ENCODE peak calls at places on chromosomes 12 and 14, in nine cellular contexts. One of them, this sample, is unnamed.

GRCh38 chr12:125159687-125160086 is 94.5 kb downstream of the AACS start:
- DNase-seq in transverse colon: no peak
- DNase-seq in sigmoid colon: no peak
- DNase-seq in HepG2: no peak
- DNase-seq in stomach: no peak
- DNase-seq in GM12878: no peak
- DNase-seq in H1: no peak
- DNase-seq in K562: peak; percentile 66
- DNase-seq in SK-N-SH: no peak
- DNase-seq in this sample: no peak

GRCh38 chr14:95184413-95184790 is 27.1 kb upstream of the DICER1 start:
- DNase-seq in transverse colon: no peak
- DNase-seq in sigmoid colon: no peak
- DNase-seq in HepG2: no peak
- DNase-seq in stomach: no peak
- DNase-seq in GM12878: no peak
- DNase-seq in H1: no peak
- DNase-seq in K562: no peak
- DNase-seq in SK-N-SH: no peak
- DNase-seq in this sample: no peak

GRCh38 chr12:1199700-1200099 is 208.7 kb downstream of the ERC1 start:
- DNase-seq in transverse colon: no peak
- DNase-seq in sigmoid colon: no peak
- DNase-seq in HepG2: no peak
- DNase-seq in stomach: no peak
- DNase-seq in GM12878: no peak
- DNase-seq in H1: no peak
- DNase-seq in K562: no peak
- DNase-seq in SK-N-SH: no peak
- DNase-seq in this sample: no peak

GRCh38 chr12:25455696-25456095 is 97.4 kb downstream of the LMNTD1 start:
- DNase-seq in transverse colon: no peak
- DNase-seq in sigmoid colon: no peak
- DNase-seq in HepG2: no peak
- DNase-seq in stomach: no peak
- DNase-seq in GM12878: no peak
- DNase-seq in H1: no peak
- DNase-seq in K562: no peak
- DNase-seq in SK-N-SH: no peak
- DNase-seq in this sample: no peak

GRCh38 chr12:122945047-122945592 is 21.1 kb downstream of the ABCB9 start:
- DNase-seq in transverse colon: no peak
- DNase-seq in sigmoid colon: no peak
- DNase-seq in HepG2: no peak
- DNase-seq in stomach: no peak
- DNase-seq in GM12878: no peak
- DNase-seq in H1: no peak
- DNase-seq in K562: no peak
- DNase-seq in SK-N-SH: no peak
- DNase-seq in this sample: no peak

GRCh38 chr12:113724703-113725556 is 241.2 kb downstream of the RBM19 start:
- DNase-seq in transverse colon: no peak
- DNase-seq in sigmoid colon: no peak
- DNase-seq in HepG2: no peak
- DNase-seq in stomach: no peak
- DNase-seq in GM12878: no peak
- DNase-seq in H1: no peak
- DNase-seq in K562: peak; percentile 35
- DNase-seq in SK-N-SH: peak; percentile 57
- DNase-seq in this sample: no peak

GRCh38 chr12:46357438-46358324 is 14.9 kb downstream of the SLC38A2 start:
- DNase-seq in transverse colon: no peak
- DNase-seq in sigmoid colon: no peak
- DNase-seq in HepG2: peak; percentile 75
- DNase-seq in stomach: no peak
- DNase-seq in GM12878: no peak
- DNase-seq in H1: no peak
- DNase-seq in K562: no peak
- DNase-seq in SK-N-SH: no peak
- DNase-seq in this sample: no peak

GRCh38 chr14:99436247-99437180 is 44.1 kb downstream of the SETD3 start:
- DNase-seq in transverse colon: no peak
- DNase-seq in sigmoid colon: no peak
- DNase-seq in HepG2: no peak
- DNase-seq in stomach: no peak
- DNase-seq in GM12878: no peak
- DNase-seq in H1: peak; percentile 19
- DNase-seq in K562: no peak
- DNase-seq in SK-N-SH: no peak
- DNase-seq in this sample: peak; percentile 50

GRCh38 chr12:98345308-98345876 is 170.0 kb upstream of the TMPO start:
- DNase-seq in transverse colon: no peak
- DNase-seq in sigmoid colon: no peak
- DNase-seq in HepG2: no peak
- DNase-seq in stomach: no peak
- DNase-seq in GM12878: no peak
- DNase-seq in H1: peak; percentile 26
- DNase-seq in K562: peak; percentile 14
- DNase-seq in SK-N-SH: no peak
- DNase-seq in this sample: no peak

GRCh38 chr14:80554139-80554538 is 342.8 kb upstream of the DIO2 start:
- DNase-seq in transverse colon: no peak
- DNase-seq in sigmoid colon: no peak
- DNase-seq in HepG2: no peak
- DNase-seq in stomach: no peak
- DNase-seq in GM12878: no peak
- DNase-seq in H1: no peak
- DNase-seq in K562: no peak
- DNase-seq in SK-N-SH: no peak
- DNase-seq in this sample: no peak

GRCh38 chr14:96403409-96403808 is 11.5 kb downstream of the AK7 start:
- DNase-seq in transverse colon: no peak
- DNase-seq in sigmoid colon: no peak
- DNase-seq in HepG2: no peak
- DNase-seq in stomach: no peak
- DNase-seq in GM12878: no peak
- DNase-seq in H1: no peak
- DNase-seq in K562: no peak
- DNase-seq in SK-N-SH: no peak
- DNase-seq in this sample: no peak

GRCh38 chr12:124747426-124748161 is 116.1 kb downstream of the SCARB1 start:
- DNase-seq in transverse colon: peak; percentile 42
- DNase-seq in sigmoid colon: no peak
- DNase-seq in HepG2: peak; percentile 65
- DNase-seq in stomach: no peak
- DNase-seq in GM12878: peak; percentile 45
- DNase-seq in H1: no peak
- DNase-seq in K562: no peak
- DNase-seq in SK-N-SH: no peak
- DNase-seq in this sample: no peak

GRCh38 chr12:90024261-90024660 is 315.6 kb upstream of the ATP2B1 start:
- DNase-seq in transverse colon: no peak
- DNase-seq in sigmoid colon: no peak
- DNase-seq in HepG2: no peak
- DNase-seq in stomach: no peak
- DNase-seq in GM12878: no peak
- DNase-seq in H1: no peak
- DNase-seq in K562: no peak
- DNase-seq in SK-N-SH: no peak
- DNase-seq in this sample: no peak

GRCh38 chr12:6539276-6540134 is 5.2 kb downstream of the GAPDH start:
- DNase-seq in transverse colon: no peak
- DNase-seq in sigmoid colon: peak; percentile 68
- DNase-seq in HepG2: no peak
- DNase-seq in stomach: no peak
- DNase-seq in GM12878: no peak
- DNase-seq in H1: no peak
- DNase-seq in K562: peak; percentile 30
- DNase-seq in SK-N-SH: peak; percentile 41
- DNase-seq in this sample: no peak

GRCh38 chr14:52189330-52189729 is 78.2 kb upstream of the PTGDR start:
- DNase-seq in transverse colon: no peak
- DNase-seq in sigmoid colon: no peak
- DNase-seq in HepG2: no peak
- DNase-seq in stomach: no peak
- DNase-seq in GM12878: no peak
- DNase-seq in H1: no peak
- DNase-seq in K562: no peak
- DNase-seq in SK-N-SH: no peak
- DNase-seq in this sample: no peak

GRCh38 chr14:75981426-75981825 is 369 bp downstream of the TGFB3 start:
- DNase-seq in transverse colon: peak; percentile 17
- DNase-seq in sigmoid colon: peak; percentile 68
- DNase-seq in HepG2: peak; percentile 18
- DNase-seq in stomach: no peak
- DNase-seq in GM12878: peak; percentile 60
- DNase-seq in H1: peak; percentile 54
- DNase-seq in K562: peak; percentile 17
- DNase-seq in SK-N-SH: no peak
- DNase-seq in this sample: no peak

GRCh38 chr12:91854725-91855124 is 290.9 kb downstream of the BTG1 start:
- DNase-seq in transverse colon: no peak
- DNase-seq in sigmoid colon: peak; percentile 73
- DNase-seq in HepG2: no peak
- DNase-seq in stomach: no peak
- DNase-seq in GM12878: no peak
- DNase-seq in H1: no peak
- DNase-seq in K562: no peak
- DNase-seq in SK-N-SH: no peak
- DNase-seq in this sample: no peak

GRCh38 chr14:61444215-61444768 is 122.9 kb downstream of the PRKCH start:
- DNase-seq in transverse colon: peak; percentile 38
- DNase-seq in sigmoid colon: no peak
- DNase-seq in HepG2: no peak
- DNase-seq in stomach: no peak
- DNase-seq in GM12878: no peak
- DNase-seq in H1: no peak
- DNase-seq in K562: no peak
- DNase-seq in SK-N-SH: no peak
- DNase-seq in this sample: no peak

GRCh38 chr12:67991158-67991557 is 1.9 kb downstream of the IFNG-AS1 start:
- DNase-seq in transverse colon: peak; percentile 24
- DNase-seq in sigmoid colon: no peak
- DNase-seq in HepG2: no peak
- DNase-seq in stomach: no peak
- DNase-seq in GM12878: no peak
- DNase-seq in H1: no peak
- DNase-seq in K562: no peak
- DNase-seq in SK-N-SH: no peak
- DNase-seq in this sample: no peak

GRCh38 chr12:5433081-5433839 is 1.4 kb downstream of the NTF3 start:
- DNase-seq in transverse colon: no peak
- DNase-seq in sigmoid colon: no peak
- DNase-seq in HepG2: no peak
- DNase-seq in stomach: no peak
- DNase-seq in GM12878: no peak
- DNase-seq in H1: no peak
- DNase-seq in K562: no peak
- DNase-seq in SK-N-SH: no peak
- DNase-seq in this sample: no peak

DNA sequence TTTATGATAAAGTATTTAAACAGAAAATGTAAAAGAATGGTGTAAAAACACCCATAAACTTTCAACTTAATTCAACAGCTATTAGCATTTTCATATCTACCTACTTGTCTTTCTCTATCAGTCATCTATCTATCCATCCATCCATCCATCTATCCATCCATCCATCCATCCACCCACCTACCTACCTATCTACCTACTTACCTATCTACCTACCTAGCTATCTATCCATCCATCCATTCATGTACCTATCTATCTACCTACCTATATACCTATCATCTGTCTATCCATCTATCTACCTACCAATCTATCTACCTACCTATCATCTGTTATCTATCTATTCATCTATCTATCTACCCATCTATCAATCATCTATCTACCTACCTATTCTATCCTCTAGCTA is 8.5 kb downstream of the NOS1 start:
- DNase-seq in transverse colon: no peak
- DNase-seq in sigmoid colon: no peak
- DNase-seq in HepG2: no peak
- DNase-seq in stomach: no peak
- DNase-seq in GM12878: no peak
- DNase-seq in H1: no peak
- DNase-seq in K562: no peak
- DNase-seq in SK-N-SH: no peak
- DNase-seq in this sample: no peak
- TF ChIP-seq EP300 in transverse colon: no peak
- TF ChIP-seq EP300 in sigmoid colon: no peak
- TF ChIP-seq EP300 in HepG2: no peak
- TF ChIP-seq EP300 in stomach: no peak
- TF ChIP-seq EP300 in GM12878: no peak
- TF ChIP-seq EP300 in H1: no peak
- TF ChIP-seq EP300 in K562: no peak
- TF ChIP-seq EP300 in SK-N-SH: no peak
- TF ChIP-seq EP300 in this sample: no peak

DNA sequence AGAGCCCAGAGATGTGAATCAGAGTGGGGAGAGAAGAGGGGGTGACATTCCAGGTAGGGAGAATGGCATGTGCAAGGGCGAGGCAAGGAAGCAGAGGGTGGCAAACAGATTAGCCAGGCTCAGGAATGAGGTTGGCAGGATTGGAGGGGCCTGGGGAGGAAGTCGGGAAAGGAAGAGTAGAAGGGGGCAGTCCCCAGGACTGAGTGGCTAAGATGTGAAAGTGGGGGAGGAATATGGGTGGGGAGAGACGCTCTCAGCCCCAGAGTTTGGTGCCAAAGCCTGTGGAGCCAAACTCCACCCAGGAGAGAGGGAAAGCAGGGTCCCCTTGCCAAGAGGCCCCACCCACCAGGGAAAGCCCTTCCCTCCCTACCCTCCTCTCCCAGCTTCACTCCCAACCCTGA is 5.5 kb upstream of the HDAC7 start:
- DNase-seq in transverse colon: no peak
- DNase-seq in sigmoid colon: peak; percentile 86
- DNase-seq in HepG2: no peak
- DNase-seq in stomach: peak; percentile 67
- DNase-seq in GM12878: no peak
- DNase-seq in H1: no peak
- DNase-seq in K562: no peak
- DNase-seq in SK-N-SH: no peak
- DNase-seq in this sample: no peak
- TF ChIP-seq POLR2AphosphoS5 in transverse colon: no peak
- TF ChIP-seq POLR2AphosphoS5 in sigmoid colon: no peak
- TF ChIP-seq POLR2AphosphoS5 in HepG2: no peak
- TF ChIP-seq POLR2AphosphoS5 in stomach: peak; percentile 79
- TF ChIP-seq POLR2AphosphoS5 in GM12878: no peak
- TF ChIP-seq POLR2AphosphoS5 in H1: no peak
- TF ChIP-seq POLR2AphosphoS5 in K562: no peak
- TF ChIP-seq POLR2AphosphoS5 in SK-N-SH: no peak
- TF ChIP-seq POLR2AphosphoS5 in this sample: peak; percentile 57

GRCh38 chr12:28998662-28999120 is 150.4 kb upstream of the FAR2 start:
- DNase-seq in transverse colon: no peak
- DNase-seq in sigmoid colon: no peak
- DNase-seq in HepG2: peak; percentile 3
- DNase-seq in stomach: no peak
- DNase-seq in GM12878: no peak
- DNase-seq in H1: no peak
- DNase-seq in K562: peak; percentile 11
- DNase-seq in SK-N-SH: peak; percentile 23
- DNase-seq in this sample: no peak
- TF ChIP-seq CTCF in transverse colon: peak; percentile 22
- TF ChIP-seq CTCF in sigmoid colon: no peak
- TF ChIP-seq CTCF in HepG2: peak; percentile 45
- TF ChIP-seq CTCF in stomach: peak; percentile 32
- TF ChIP-seq CTCF in GM12878: peak; percentile 44
- TF ChIP-seq CTCF in H1: no peak
- TF ChIP-seq CTCF in K562: peak; percentile 37
- TF ChIP-seq CTCF in SK-N-SH: peak; percentile 67
- TF ChIP-seq CTCF in this sample: peak; percentile 44

GRCh38 chr12:105954891-105955607 is 183.7 kb downstream of the NUAK1 start:
- DNase-seq in transverse colon: no peak
- DNase-seq in sigmoid colon: no peak
- DNase-seq in HepG2: no peak
- DNase-seq in stomach: no peak
- DNase-seq in GM12878: no peak
- DNase-seq in H1: no peak
- DNase-seq in K562: peak; percentile 73
- DNase-seq in SK-N-SH: no peak
- DNase-seq in this sample: no peak
- TF ChIP-seq EP300 in transverse colon: no peak
- TF ChIP-seq EP300 in sigmoid colon: no peak
- TF ChIP-seq EP300 in HepG2: no peak
- TF ChIP-seq EP300 in stomach: no peak
- TF ChIP-seq EP300 in GM12878: no peak
- TF ChIP-seq EP300 in H1: no peak
- TF ChIP-seq EP300 in K562: peak; percentile 72
- TF ChIP-seq EP300 in SK-N-SH: no peak
- TF ChIP-seq EP300 in this sample: no peak